ENCODE peak calls at places on chromosomes 5 and 9, in four cellular contexts. L is sciatic nerve; O is stimulated activated CD4-positive, alpha-beta T cell treated with anti-CD3 and anti-CD28 coated beads, TNF-alpha, amount 100 ng/mL, for 48 hours; H is cardiac fibroblast. V is an unnamed sample.

GRCh38 chr9:108618906-108619550 is 236.8 kb downstream of the ACTL7B start:
- DNase-seq in L (no peak), O (no peak), H (peak; percentile 15), V (no peak)

GRCh38 chr5:126972062-126972895 is 58.1 kb downstream of the MARCHF3 start:
- DNase-seq in L (no peak), O (no peak), H (peak; percentile 46), V (no peak)

GRCh38 chr9:12859704-12860251 is 85.0 kb downstream of the LURAP1L start:
- DNase-seq in L (no peak), O (no peak), H (peak; percentile 96), V (peak; percentile 78)

GRCh38 chr5:172897691-172898512 is 61.3 kb upstream of the RPL26L1 start:
- DNase-seq in L (no peak), O (no peak), H (peak; percentile 83), V (peak; percentile 49)

GRCh38 chr9:135078361-135078821 is 9.1 kb upstream of the OLFM1 start:
- DNase-seq in L (peak; percentile 23), O (no peak), H (no peak), V (no peak)

GRCh38 chr5:126640867-126641266 is 40.1 kb downstream of the PHAX start:
- DNase-seq in L (no peak), O (no peak), H (no peak), V (no peak)

GRCh38 chr5:145938699-145939531 is 2.5 kb downstream of the SH3RF2 start:
- DNase-seq in L (no peak), O (no peak), H (no peak), V (peak; percentile 67)

GRCh38 chr9:111969061-111969460 is 72.4 kb downstream of the UGCG start:
- DNase-seq in L (peak; percentile 3), O (no peak), H (peak; percentile 98), V (no peak)

GRCh38 chr5:8729437-8729836 is 816.4 kb downstream of the SEMA5A start:
- DNase-seq in L (no peak), O (no peak), H (peak; percentile 63), V (peak; percentile 23)

GRCh38 chr9:14056235-14056930 is 257.6 kb downstream of the NFIB start:
- DNase-seq in L (no peak), O (no peak), H (peak; percentile 16), V (no peak)

V was measured in H4.